ENCODE peak calls at places on chromosomes 11 and 22, in six cellular contexts. I is breast epithelium, V is heart left ventricle, G is body of pancreas, H is IMR-90, D is testis. T is an unnamed sample.

GRCh38 chr11:111472228-111472627 is 40.0 kb downstream of the BTG4 start:
- DNase-seq in H (no peak), V (no peak), D (no peak), I (no peak), G (no peak), T (no peak)

GRCh38 chr11:118142809-118143208 is 9.8 kb downstream of the SCN4B start:
- DNase-seq in I (no peak), H (no peak), V (no peak), G (peak), D (no peak), T (peak)

GRCh38 chr11:131955901-131956300 is 585.5 kb downstream of the NTM start:
- DNase-seq in I (no peak), V (no peak), G (no peak), D (no peak), H (no peak), T (no peak)

GRCh38 chr11:40647290-40647689 is 812.2 kb downstream of the LRRC4C start:
- DNase-seq in H (no peak), D (no peak), V (no peak), I (no peak), G (no peak), T (no peak)

GRCh38 chr11:60367896-60368295 is 10.4 kb upstream of the MS4A7 start:
- DNase-seq in I (no peak), V (no peak), D (no peak), H (no peak), G (no peak), T (no peak)

GRCh38 chr22:45785458-45785857 is 113.8 kb downstream of the ATXN10 start:
- DNase-seq in D (no peak), H (peak), V (no peak), G (peak), I (no peak), T (peak)

GRCh38 chr11:8597182-8597581 is 3.2 kb upstream of the STK33 start:
- DNase-seq in I (no peak), D (no peak), G (no peak), V (no peak), H (peak), T (no peak)

GRCh38 chr11:95708681-95709080 is 80.9 kb downstream of the FAM76B start:
- DNase-seq in G (no peak), D (no peak), I (no peak), V (no peak), H (no peak), T (no peak)

GRCh38 chr11:13376838-13377237 is 86.2 kb downstream of the BTBD10 start:
- DNase-seq in G (no peak), H (no peak), D (no peak), V (no peak), I (no peak), T (no peak)

GRCh38 chr11:128195057-128195751 is 392.2 kb downstream of the ETS1 start:
- DNase-seq in H (no peak), I (no peak), D (no peak), V (no peak), G (no peak), T (no peak)

GRCh38 chr11:116101737-116102275 is 597.6 kb upstream of the CADM1 start:
- DNase-seq in D (no peak), G (no peak), H (no peak), I (no peak), V (no peak), T (no peak)

GRCh38 chr11:128553662-128554392 is 33.5 kb downstream of the ETS1 start:
- DNase-seq in V (no peak), G (no peak), D (no peak), I (no peak), H (peak), T (no peak)

GRCh38 chr11:2148253-2149000 is 9.2 kb upstream of the IGF2 start:
- DNase-seq in G (no peak), I (no peak), H (no peak), D (no peak), V (no peak), T (no peak)

GRCh38 chr22:38097058-38097457 is 13.1 kb upstream of the SLC16A8 start:
- DNase-seq in D (no peak), V (peak), G (no peak), H (no peak), I (no peak), T (no peak)

GRCh38 chr11:107792049-107792443 is 66.5 kb downstream of the SLC35F2 start:
- DNase-seq in I (no peak), G (no peak), D (no peak), H (no peak), V (no peak), T (no peak)

GRCh38 chr11:62536301-62536957 is 10.2 kb downstream of the AHNAK start:
- DNase-seq in V (peak), I (no peak), H (no peak), D (no peak), G (no peak), T (no peak)

GRCh38 chr11:82059505-82059904 is 674.2 kb downstream of the FAM181B start:
- DNase-seq in I (no peak), G (no peak), D (no peak), H (no peak), V (no peak), T (no peak)

GRCh38 chr22:36398602-36399472 is 11.1 kb upstream of the MYH9 start:
- DNase-seq in I (no peak), G (no peak), D (no peak), V (no peak), H (peak), T (no peak)

GRCh38 chr11:71133946-71134345 is 118.4 kb downstream of the SHANK2 start:
- DNase-seq in G (no peak), D (no peak), V (no peak), H (no peak), I (no peak), T (no peak)

GRCh38 chr11:131136476-131136875 is 220.2 kb upstream of the SNX19 start:
- DNase-seq in D (no peak), I (no peak), G (no peak), V (no peak), H (peak), T (no peak)

GRCh38 chr11:109972181-109972715 is 120.9 kb upstream of the ZC3H12C start:
- DNase-seq in G (no peak), D (no peak), H (peak), V (no peak), I (no peak), T (peak)

GRCh38 chr11:114261791-114262190 is 34.4 kb upstream of the NNMT start:
- DNase-seq in D (no peak), G (no peak), H (no peak), V (no peak), I (no peak), T (no peak)

GRCh38 chr11:131924446-131925240 is 554.2 kb downstream of the NTM start:
- DNase-seq in G (peak), I (no peak), D (no peak), H (peak), V (no peak), T (no peak)

GRCh38 chr22:26610983-26611382 is 6.8 kb downstream of the CRYBB1 start:
- DNase-seq in I (no peak), H (peak), G (no peak), V (no peak), D (no peak), T (no peak)

GRCh38 chr22:46107089-46107664 is 43.1 kb upstream of the PPARA start:
- DNase-seq in H (no peak), D (peak), I (peak), V (peak), G (peak), T (peak)

GRCh38 chr11:35139883-35140282 is 912 bp downstream of the CD44 start:
- DNase-seq in D (no peak), H (no peak), I (no peak), G (peak), V (no peak), T (no peak)

GRCh38 chr11:60825790-60826189 is 16.1 kb upstream of the CCDC86 start:
- DNase-seq in D (no peak), I (no peak), V (no peak), H (no peak), G (no peak), T (no peak)

GRCh38 chr11:69444381-69445130 is 36.9 kb upstream of the LINC01488 start:
- DNase-seq in D (peak), H (peak), V (peak), G (peak), I (peak), T (peak)

GRCh38 chr11:30960387-30960992 is 374.3 kb upstream of the MPPED2 start:
- DNase-seq in V (no peak), G (no peak), D (no peak), I (no peak), H (peak), T (no peak)

GRCh38 chr22:47331750-47332149 is 569.3 kb downstream of the TBC1D22A start:
- DNase-seq in H (no peak), V (no peak), G (no peak), I (no peak), D (no peak), T (no peak)

GRCh38 chr22:37283393-37283937 is 1.2 kb downstream of the CYTH4 start:
- DNase-seq in G (no peak), I (no peak), D (no peak), V (no peak), H (no peak), T (no peak)

GRCh38 chr11:76215946-76216345 is 9.6 kb upstream of the WNT11 start:
- DNase-seq in V (no peak), I (no peak), D (no peak), H (peak), G (no peak), T (no peak)

GRCh38 chr11:131739243-131739882 is 368.9 kb downstream of the NTM start:
- DNase-seq in H (peak), D (no peak), V (no peak), I (no peak), G (no peak), T (no peak)

GRCh38 chr11:1060410-1060809 is 14.3 kb upstream of the MUC2 start:
- DNase-seq in V (no peak), G (no peak), D (no peak), H (no peak), I (no peak), T (no peak)

GRCh38 chr11:56916162-56916561 is 72.6 kb upstream of the OR5AK2 start:
- DNase-seq in G (no peak), I (no peak), H (no peak), D (no peak), V (no peak), T (no peak)

GRCh38 chr11:127493330-127493729 is 492.8 kb upstream of the KIRREL3 start:
- DNase-seq in G (no peak), V (no peak), D (peak), I (no peak), H (peak), T (no peak)

GRCh38 chr11:101860694-101861371 is 54.0 kb upstream of the CEP126 start:
- DNase-seq in I (peak), V (no peak), G (peak), D (peak), H (peak), T (no peak)

GRCh38 chr11:19736831-19737230 is 24.2 kb downstream of the NAV2 start:
- DNase-seq in I (no peak), G (no peak), H (no peak), V (no peak), D (no peak), T (no peak)

DNA sequence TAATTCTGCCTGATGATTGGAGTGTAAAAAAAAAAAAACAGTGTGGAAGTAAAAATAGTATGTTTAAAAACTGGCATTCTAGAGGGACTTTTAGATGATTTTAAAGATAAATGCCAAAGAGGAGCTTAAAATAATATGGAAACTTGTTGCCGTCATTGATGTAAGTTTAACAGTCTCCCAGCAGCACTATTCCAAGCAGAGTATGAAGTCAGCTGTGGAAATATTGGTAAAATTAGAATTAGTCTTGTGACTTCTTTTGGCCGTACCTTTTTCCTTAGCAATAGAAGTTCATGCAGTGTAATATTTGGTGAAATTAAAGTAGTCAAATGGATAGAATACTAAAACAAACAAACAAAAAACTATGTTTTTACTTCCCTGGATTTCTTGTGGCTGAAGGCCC is 134.9 kb downstream of the METTL15 start:
- DNase-seq in D (no peak), I (no peak), H (no peak), V (no peak), G (no peak), T (no peak)
- TF ChIP-seq POLR2A in D (no peak), I (no peak), H (no peak), V (no peak), G (no peak), T (no peak)

GRCh38 chr11:65134952-65135632 is 773 bp upstream of the SYVN1 start:
- DNase-seq in H (peak), G (peak), I (peak), V (peak), D (peak), T (peak)

GRCh38 chr11:65133724-65134123 is 595 bp downstream of the SYVN1 start:
- DNase-seq in H (no peak), I (no peak), V (no peak), G (peak), D (no peak), T (no peak)

GRCh38 chr11:65135633-65136145 is 1.4 kb upstream of the SYVN1 start:
- DNase-seq in G (peak), I (no peak), V (no peak), H (no peak), D (no peak), T (no peak)

GRCh38 chr11:65132988-65133700 is 1.2 kb downstream of the SYVN1 start:
- DNase-seq in H (no peak), V (no peak), D (peak), I (peak), G (peak), T (no peak)

GRCh38 chr11:65134240-65134951 is at the start of gene SYVN1:
- DNase-seq in H (peak), I (peak), V (peak), G (peak), D (peak), T (peak)
- TF ChIP-seq POLR2A in H (peak), I (peak), V (peak), G (peak), D (peak), T (peak)

GRCh38 chr11:6067502-6067901 is 36.9 kb upstream of the OR56A1 start:
- DNase-seq in H (no peak), G (no peak), D (no peak), V (no peak), I (no peak), T (no peak)
- TF ChIP-seq POLR2A in H (no peak), G (no peak), D (no peak), V (no peak), I (no peak), T (no peak)

GRCh38 chr11:44773351-44773965 is 46.7 kb downstream of the TSPAN18 start:
- DNase-seq in V (no peak), H (peak), G (no peak), D (no peak), I (no peak), T (no peak)
- TF ChIP-seq POLR2A in V (no peak), H (no peak), G (no peak), D (no peak), I (no peak), T (no peak)

DNA sequence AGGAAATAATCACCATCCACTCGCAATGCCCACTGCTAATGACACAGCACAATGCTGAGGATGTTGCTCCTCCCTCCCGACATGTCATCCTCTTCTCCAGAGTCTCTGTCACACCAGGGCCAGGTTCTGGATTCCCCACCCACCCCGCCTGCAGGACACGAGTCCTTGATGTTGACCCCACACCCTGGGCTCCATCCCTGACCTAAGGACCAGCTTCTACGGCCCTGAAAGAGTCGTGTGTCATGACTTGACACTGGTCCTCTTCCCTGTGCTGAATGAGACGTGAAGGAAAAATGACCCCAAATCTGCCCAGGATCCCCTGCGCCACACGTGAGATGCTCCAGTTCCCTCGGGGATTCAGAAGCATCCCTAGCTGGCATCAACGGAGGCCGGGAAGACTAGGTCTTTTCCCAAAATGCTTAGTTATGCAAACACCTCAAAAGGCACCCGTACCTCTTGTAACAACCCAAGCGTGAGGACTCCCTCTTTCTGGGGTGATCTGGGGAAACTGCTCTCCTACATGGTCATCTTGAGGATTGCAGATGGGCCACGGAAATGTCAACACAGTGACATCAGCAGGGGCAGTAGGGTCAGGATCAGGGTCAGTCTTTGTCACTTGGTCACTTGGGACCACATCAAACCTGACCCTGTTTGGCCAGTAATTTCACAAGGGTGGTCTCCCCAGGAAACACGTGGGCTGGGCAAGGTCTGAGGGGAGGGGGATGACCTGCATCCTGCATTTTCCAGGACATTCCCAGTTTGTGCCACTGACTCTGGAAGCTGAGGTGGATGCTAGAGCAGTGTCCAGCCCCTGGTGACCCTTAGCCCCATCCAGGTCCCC is 42.0 kb downstream of the IGLL5 start:
- DNase-seq in G (no peak), D (no peak), V (no peak), I (no peak), H (no peak), T (no peak)
- TF ChIP-seq POLR2A in G (no peak), D (no peak), V (no peak), I (no peak), H (no peak), T (no peak)

GRCh38 chr11:66344550-66345315 is at the start of gene BRMS1:
- DNase-seq in D (peak), H (peak), I (peak), V (peak), G (peak), T (peak)
- TF ChIP-seq POLR2A in D (no peak), H (peak), I (peak), V (no peak), G (peak), T (peak)

T was measured in gastrocnemius medialis.